ENCODE peak calls at places on chromosome X, in six cellular contexts. D is astrocyte of the cerebellum, C is aorta, L is choroid plexus epithelial cell, H is lung, X is esophagus squamous epithelium. J is an unnamed sample.

GRCh38 chrX:21840199-21840557 is 761 bp downstream of the MBTPS2 start:
- DNase-seq in X (no peak), H (no peak), C (no peak), D (no peak), L (peak), J (peak)

GRCh38 chrX:151922692-151923091 is 10.0 kb downstream of the MAGEA4 start:
- DNase-seq in C (no peak), H (no peak), L (no peak), D (no peak), X (no peak), J (no peak)

GRCh38 chrX:37060999-37061398 is 52.8 kb downstream of the FAM47C start:
- DNase-seq in C (no peak), X (no peak), H (no peak), L (peak), D (peak), J (peak)

GRCh38 chrX:20361081-20361889 is 94.6 kb upstream of the RPS6KA3 start:
- DNase-seq in L (peak), H (peak), C (no peak), X (no peak), D (no peak), J (no peak)

GRCh38 chrX:22383988-22384387 is 111.3 kb downstream of the CBLL2 start:
- DNase-seq in L (no peak), X (no peak), D (no peak), C (no peak), H (no peak), J (no peak)

GRCh38 chrX:154733072-154733425 is 17.8 kb downstream of the GAB3 start:
- DNase-seq in C (no peak), H (no peak), L (no peak), D (no peak), X (no peak), J (no peak)

GRCh38 chrX:3263681-3264126 is 82.7 kb downstream of the MXRA5 start:
- DNase-seq in D (no peak), C (no peak), X (no peak), H (no peak), L (no peak), J (no peak)

GRCh38 chrX:19678941-19679340 is 163.6 kb upstream of the MAP3K15 start:
- DNase-seq in C (no peak), D (no peak), H (no peak), L (no peak), X (no peak), J (no peak)

GRCh38 chrX:132490086-132490419 is 1.2 kb upstream of the MBNL3 start:
- DNase-seq in H (no peak), X (no peak), C (no peak), D (no peak), L (no peak), J (no peak)

GRCh38 chrX:19212037-19212436 is 89.8 kb upstream of the ADGRG2 start:
- DNase-seq in D (no peak), C (no peak), H (no peak), L (no peak), X (no peak), J (no peak)

GRCh38 chrX:131830400-131831184 is 192.5 kb upstream of the STK26 start:
- DNase-seq in H (peak), L (peak), X (no peak), D (peak), C (no peak), J (peak)

GRCh38 chrX:154596290-154596929 is 11.5 kb downstream of the CTAG1A start:
- DNase-seq in C (peak), L (peak), H (no peak), D (peak), X (no peak), J (peak)

GRCh38 chrX:153782324-153782723 is 1.5 kb downstream of the SRPK3 start:
- DNase-seq in L (no peak), D (no peak), X (no peak), H (no peak), C (no peak), J (peak)

GRCh38 chrX:23634181-23634580 is 33.1 kb upstream of the PRDX4 start:
- DNase-seq in L (peak), X (no peak), H (no peak), C (no peak), D (no peak), J (peak)

GRCh38 chrX:13167444-13168207 is 123.2 kb upstream of the FAM9C start:
- DNase-seq in C (no peak), H (no peak), D (no peak), X (no peak), L (peak), J (peak)

GRCh38 chrX:150362599-150363481 is at the start of gene MAMLD1:
- DNase-seq in X (no peak), L (peak), D (no peak), C (peak), H (peak), J (peak)

GRCh38 chrX:13499736-13500135 is 69.7 kb upstream of the EGFL6 start:
- DNase-seq in X (no peak), D (no peak), L (no peak), C (no peak), H (no peak), J (no peak)

GRCh38 chrX:72477787-72478186 is 94.9 kb downstream of the HDAC8 start:
- DNase-seq in C (no peak), D (no peak), L (no peak), X (no peak), H (no peak), J (no peak)

GRCh38 chrX:70427360-70427759 is 4.2 kb downstream of the GDPD2 start:
- DNase-seq in H (no peak), C (no peak), X (no peak), D (no peak), L (no peak), J (no peak)
- H3K4me3 ChIP-seq in H (no peak), C (no peak), X (no peak), D (no peak), L (no peak), J (no peak)

GRCh38 chrX:9538544-9539045 is 73.7 kb downstream of the TBL1X start:
- DNase-seq in L (peak), D (no peak), H (no peak), X (no peak), C (no peak), J (no peak)
- H3K4me3 ChIP-seq in L (no peak), D (no peak), H (no peak), X (no peak), C (no peak), J (no peak)

DNA sequence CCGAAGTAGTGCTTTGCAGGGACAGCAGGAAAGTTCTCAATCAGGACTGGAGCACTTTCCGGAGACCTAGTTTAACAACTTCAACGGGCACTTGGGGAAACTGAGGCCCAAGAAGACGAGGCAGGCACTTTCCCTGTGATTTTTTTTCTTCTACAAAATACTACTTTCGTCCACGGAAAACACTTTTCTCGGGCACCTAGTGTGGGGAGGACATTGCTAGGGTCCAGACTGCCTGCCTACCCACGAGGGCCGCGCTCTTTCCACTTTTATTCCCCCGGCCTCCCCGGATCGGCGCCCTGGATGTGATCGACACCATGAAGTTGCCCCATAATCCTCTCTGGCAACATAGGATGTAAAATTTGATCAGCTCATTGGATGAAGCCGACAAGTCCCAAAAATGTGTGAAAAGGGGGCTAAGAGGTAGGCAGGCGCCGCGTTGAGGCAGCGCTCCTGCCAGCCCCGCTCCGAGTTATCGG is 125.5 kb upstream of the CXorf66 start:
- DNase-seq in D (no peak), X (no peak), C (no peak), H (no peak), L (no peak), J (peak)
- H3K4me3 ChIP-seq in D (peak), X (peak), C (peak), H (peak), L (peak), J (peak)

GRCh38 chrX:51496501-51497291 is at the start of gene NUDT11:
- DNase-seq in X (no peak), D (peak), H (peak), L (peak), C (peak), J (peak)
- H3K4me3 ChIP-seq in X (peak), D (peak), H (peak), L (peak), C (peak), J (peak)

DNA sequence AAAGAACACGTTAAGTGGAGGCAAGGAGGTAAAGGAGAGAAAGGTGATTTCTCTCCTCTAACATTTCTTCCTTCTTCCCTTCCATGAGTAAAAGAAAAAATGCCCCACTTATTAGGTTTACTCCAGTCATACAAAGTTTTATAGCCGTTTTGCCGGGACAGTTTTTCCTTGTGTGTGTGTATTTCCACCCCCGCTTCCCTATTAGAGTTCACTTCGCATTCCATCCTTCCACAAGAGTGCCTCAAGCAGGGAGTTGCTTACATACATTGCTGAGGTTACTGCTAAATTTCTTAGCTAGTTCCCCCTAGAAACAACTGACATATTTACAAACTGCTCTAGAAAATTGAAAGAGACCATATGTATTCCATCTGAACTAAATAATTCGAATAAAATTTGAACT is 45.2 kb upstream of the BMP15 start:
- DNase-seq in X (no peak), L (no peak), D (no peak), H (no peak), C (no peak), J (no peak)
- H3K4me3 ChIP-seq in X (no peak), L (no peak), D (no peak), H (no peak), C (no peak), J (no peak)

GRCh38 chrX:96684339-96685204 is at the start of gene DIAPH2:
- DNase-seq in L (peak), C (peak), D (peak), H (peak), X (peak), J (peak)
- H3K4me3 ChIP-seq in L (peak), C (peak), D (peak), H (peak), X (peak), J (peak)

GRCh38 chrX:69615323-69615722 is 590 bp upstream of the EDA start:
- DNase-seq in C (no peak), X (no peak), H (no peak), D (no peak), L (no peak), J (no peak)
- H3K4me3 ChIP-seq in C (no peak), X (peak), H (no peak), D (peak), L (peak), J (peak)

DNA sequence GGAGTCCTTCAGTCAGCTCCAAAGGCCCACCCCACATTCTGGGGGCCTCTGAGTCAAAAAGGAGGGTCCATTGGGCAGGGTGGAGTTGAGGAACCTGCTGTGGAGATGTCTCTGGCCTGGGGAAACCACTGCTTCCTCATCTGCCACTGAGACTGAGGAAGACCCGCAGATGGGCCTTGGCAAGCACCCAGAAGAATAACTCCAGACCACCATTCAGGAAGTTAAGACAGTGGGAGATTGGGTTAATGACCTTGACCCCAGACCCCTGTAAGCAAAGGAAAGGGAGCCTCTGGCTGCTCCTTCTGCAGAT is 8.1 kb upstream of the HSD17B10 start:
- DNase-seq in X (no peak), C (no peak), H (no peak), L (no peak), D (no peak), J (no peak)
- H3K4me3 ChIP-seq in X (peak), C (no peak), H (no peak), L (no peak), D (no peak), J (no peak)